ENCODE peak calls at places on chromosome 16, in eight cellular contexts. C, R, Q, T, V, B, F and X are unnamed samples.

GRCh38 chr16:80824623-80825364 is 20.4 kb upstream of the CDYL2 start:
- DNase-seq in C (peak), R (peak), Q (no peak), T (peak), V (peak), B (no peak), F (no peak), X (peak)

GRCh38 chr16:79286646-79287423 is 313.7 kb downstream of the MAF start:
- DNase-seq in C (no peak), R (peak), Q (peak), T (no peak), V (no peak), B (peak), F (no peak), X (no peak)

GRCh38 chr16:15443753-15444152 is 9.4 kb downstream of the BMERB1 start:
- DNase-seq in C (no peak), R (no peak), Q (no peak), T (no peak), V (no peak), B (no peak), F (no peak), X (no peak)

GRCh38 chr16:67016143-67016542 is 12.8 kb upstream of the CBFB start:
- DNase-seq in C (no peak), R (no peak), Q (peak), T (no peak), V (no peak), B (peak), F (no peak), X (no peak)

GRCh38 chr16:85171004-85171808 is 58.9 kb upstream of the CIBAR2 start:
- DNase-seq in C (no peak), R (no peak), Q (no peak), T (no peak), V (no peak), B (no peak), F (no peak), X (no peak)

GRCh38 chr16:69601250-69601649 is 35.5 kb downstream of the NFAT5 start:
- DNase-seq in C (no peak), R (no peak), Q (no peak), T (no peak), V (no peak), B (no peak), F (no peak), X (no peak)

GRCh38 chr16:72905581-72905980 is 142.3 kb downstream of the ZFHX3 start:
- DNase-seq in C (no peak), R (no peak), Q (no peak), T (peak), V (no peak), B (no peak), F (no peak), X (peak)

GRCh38 chr16:69823831-69824563 is 61.9 kb downstream of the WWP2 start:
- DNase-seq in C (no peak), R (peak), Q (no peak), T (peak), V (no peak), B (no peak), F (no peak), X (no peak)

GRCh38 chr16:53198933-53199332 is 144.1 kb downstream of the CHD9 start:
- DNase-seq in C (no peak), R (no peak), Q (no peak), T (no peak), V (no peak), B (no peak), F (no peak), X (no peak)

GRCh38 chr16:62966626-62967025 is 930.4 kb upstream of the CDH8 start:
- DNase-seq in C (no peak), R (no peak), Q (no peak), T (no peak), V (no peak), B (no peak), F (no peak), X (no peak)

GRCh38 chr16:6428861-6429260 is 903.8 kb upstream of the RBFOX1 start:
- DNase-seq in C (no peak), R (no peak), Q (no peak), T (no peak), V (no peak), B (no peak), F (no peak), X (no peak)

GRCh38 chr16:54175169-54175551 is 111.4 kb downstream of the IRX3 start:
- DNase-seq in C (no peak), R (no peak), Q (no peak), T (no peak), V (no peak), B (no peak), F (no peak), X (no peak)

GRCh38 chr16:31243734-31244670 is 15.8 kb upstream of the ITGAM start:
- DNase-seq in C (no peak), R (no peak), Q (no peak), T (no peak), V (no peak), B (no peak), F (no peak), X (no peak)

GRCh38 chr16:53948734-53949430 is 244.9 kb downstream of the FTO start:
- DNase-seq in C (no peak), R (no peak), Q (no peak), T (no peak), V (no peak), B (no peak), F (no peak), X (no peak)

GRCh38 chr16:17467923-17468540 is 2.7 kb downstream of the XYLT1 start:
- DNase-seq in C (peak), R (peak), Q (peak), T (peak), V (peak), B (peak), F (peak), X (peak)

GRCh38 chr16:61872778-61873119 is 163.5 kb downstream of the CDH8 start:
- DNase-seq in C (no peak), R (no peak), Q (no peak), T (no peak), V (no peak), B (no peak), F (no peak), X (no peak)

GRCh38 chr16:27290582-27290981 is 22.0 kb upstream of the NSMCE1 start:
- DNase-seq in C (no peak), R (no peak), Q (no peak), T (no peak), V (no peak), B (no peak), F (no peak), X (peak)

GRCh38 chr16:84045001-84045817 is 2.6 kb upstream of the SLC38A8 start:
- DNase-seq in C (no peak), R (no peak), Q (no peak), T (no peak), V (no peak), B (no peak), F (no peak), X (no peak)
- H3K4me3 ChIP-seq in C (no peak), R (no peak), Q (no peak), T (no peak), V (no peak), B (no peak), F (no peak), X (no peak)

DNA sequence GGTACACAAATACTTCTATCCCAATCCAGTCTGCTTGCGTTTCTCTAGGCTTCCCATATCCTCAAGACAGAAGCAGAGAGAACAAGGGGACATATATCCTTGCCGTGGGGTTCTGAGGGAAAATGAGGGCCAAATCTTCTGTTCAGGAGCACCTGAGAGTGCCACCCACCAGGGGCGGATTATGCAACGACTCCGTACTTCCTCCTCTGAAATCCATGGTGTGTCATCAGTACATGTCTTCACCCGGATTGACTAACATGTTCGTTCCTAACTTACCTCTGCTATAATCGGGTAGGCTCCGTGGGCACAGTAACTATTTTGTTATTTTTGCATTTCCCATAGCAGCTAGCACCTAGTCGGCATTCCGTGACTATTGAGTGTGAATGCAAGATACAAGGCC is 7.8 kb upstream of the ZNF200 start:
- DNase-seq in C (no peak), R (no peak), Q (no peak), T (no peak), V (no peak), B (no peak), F (no peak), X (no peak)
- TF ChIP-seq CTCF in C (no peak), R (no peak), Q (no peak), T (no peak), V (no peak), B (no peak), F (no peak), X (no peak)

GRCh38 chr16:57036945-57037344 is 47.6 kb downstream of the NLRC5 start:
- DNase-seq in C (no peak), R (no peak), Q (no peak), T (no peak), V (no peak), B (no peak), F (no peak), X (no peak)
- H3K4me3 ChIP-seq in C (no peak), R (no peak), Q (no peak), T (no peak), V (no peak), B (no peak), F (no peak), X (no peak)

DNA sequence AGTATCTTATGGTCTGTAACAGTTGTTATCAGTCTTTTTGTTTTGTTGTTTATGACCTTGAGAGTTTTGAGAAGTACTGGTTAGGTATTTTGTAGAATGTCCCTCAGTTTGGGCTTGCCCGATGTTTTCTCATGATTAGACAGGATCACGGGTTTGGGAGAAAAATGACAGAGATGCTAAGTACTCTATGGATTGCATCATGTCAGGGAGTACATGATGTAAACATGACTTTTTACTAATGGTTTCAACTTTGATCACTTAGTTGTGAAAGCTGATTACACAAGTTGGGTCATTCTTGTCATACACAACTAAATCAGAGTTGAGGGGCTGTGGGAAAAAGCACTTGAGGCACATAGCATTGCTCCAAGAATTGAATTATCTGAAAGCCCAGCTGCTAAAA is 94.7 kb upstream of the SIAH1 start:
- DNase-seq in C (no peak), R (no peak), Q (no peak), T (peak), V (no peak), B (no peak), F (no peak), X (peak)
- TF ChIP-seq CTCF in C (no peak), R (no peak), Q (no peak), T (no peak), V (no peak), B (no peak), F (no peak), X (no peak)

GRCh38 chr16:3187798-3188674 is at the start of gene OR1F1:
- DNase-seq in C (peak), R (no peak), Q (no peak), T (peak), V (peak), B (no peak), F (no peak), X (peak)
- H3K4me3 ChIP-seq in C (peak), R (peak), Q (peak), T (peak), V (peak), B (no peak), F (no peak), X (peak)

DNA sequence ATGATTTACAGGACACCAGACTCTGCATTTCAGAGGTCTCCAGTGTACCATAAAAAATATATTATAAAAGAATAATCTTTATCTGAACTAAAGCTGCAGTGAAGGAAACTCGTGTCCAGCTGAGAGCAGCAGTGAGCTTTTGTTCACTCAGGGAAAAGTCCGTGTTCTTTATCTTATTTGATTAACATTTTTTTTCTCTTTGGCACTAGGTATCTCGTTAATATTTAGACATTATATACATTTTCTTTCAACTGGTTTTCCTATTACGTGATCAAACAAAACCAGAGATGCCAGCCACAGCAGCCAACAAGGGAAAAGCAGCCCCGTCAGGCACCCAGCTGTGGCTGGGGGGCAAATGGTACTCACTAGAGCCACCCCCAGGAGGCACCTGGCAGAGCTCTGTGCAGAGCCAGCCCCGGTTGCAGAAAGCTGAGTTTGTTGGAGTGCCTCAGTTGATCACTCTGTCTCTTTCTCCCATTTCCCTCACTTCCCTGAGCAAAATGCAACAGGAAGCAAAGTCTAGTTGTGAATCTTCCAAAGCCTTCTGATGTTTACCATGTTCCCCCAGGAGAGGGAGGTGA is 1.1 kb upstream of the HS3ST4 start:
- DNase-seq in C (no peak), R (no peak), Q (no peak), T (no peak), V (no peak), B (no peak), F (no peak), X (no peak)
- TF ChIP-seq CTCF in C (no peak), R (no peak), Q (no peak), T (no peak), V (no peak), B (no peak), F (no peak), X (no peak)

DNA sequence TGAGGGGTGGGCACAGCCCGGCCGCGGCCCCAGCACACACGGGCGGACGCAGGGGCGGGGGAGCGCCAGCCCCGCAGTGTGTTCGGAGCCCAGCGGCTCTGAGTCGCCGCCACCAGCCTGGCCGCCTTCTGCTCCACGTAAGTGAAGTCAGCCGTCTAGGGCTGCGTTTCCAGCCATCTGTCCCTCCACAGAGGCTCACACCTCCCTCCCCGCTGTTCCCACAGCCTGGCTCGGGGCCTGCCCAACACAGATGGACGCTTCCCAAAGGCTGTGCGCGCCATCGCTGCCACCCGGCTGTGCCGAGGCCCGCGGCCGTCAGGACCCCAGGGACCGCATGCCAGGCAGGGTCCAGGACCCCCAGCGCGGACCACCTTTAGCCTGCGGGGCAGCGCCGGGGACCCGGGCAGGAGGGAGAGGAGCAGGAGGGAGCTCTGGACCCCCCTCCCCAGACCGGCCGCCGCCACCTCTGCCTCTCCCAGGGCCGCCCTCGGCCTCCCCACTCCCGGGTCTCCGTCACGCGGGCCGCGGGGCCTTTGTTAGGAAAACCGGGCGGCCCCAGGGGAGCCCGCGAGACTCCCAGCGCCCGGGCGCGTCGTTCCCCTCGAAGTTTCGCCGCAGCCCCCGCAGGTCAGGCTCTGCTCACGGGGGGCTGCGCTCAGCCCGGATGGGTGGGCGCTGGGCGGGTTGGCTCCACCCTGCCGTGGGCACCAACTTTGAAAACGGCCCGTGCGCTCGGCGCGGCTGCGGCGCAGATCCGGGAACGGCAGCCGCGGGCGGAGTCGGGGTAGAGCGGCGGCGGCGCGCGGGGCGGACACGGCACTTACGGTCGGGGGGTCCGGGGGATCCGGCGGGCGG is 36.6 kb downstream of the CBFA2T3 start:
- DNase-seq in C (peak), R (no peak), Q (no peak), T (no peak), V (peak), B (peak), F (no peak), X (no peak)
- H3K4me3 ChIP-seq in C (peak), R (peak), Q (peak), T (no peak), V (peak), B (peak), F (peak), X (no peak)

GRCh38 chr16:50862818-50863672 is 121.2 kb downstream of the CYLD start:
- DNase-seq in C (no peak), R (no peak), Q (no peak), T (no peak), V (no peak), B (peak), F (no peak), X (no peak)

GRCh38 chr16:50864386-50864785 is 122.5 kb downstream of the CYLD start:
- DNase-seq in C (no peak), R (no peak), Q (no peak), T (no peak), V (no peak), B (no peak), F (no peak), X (no peak)

GRCh38 chr16:50861451-50861850 is 119.6 kb downstream of the CYLD start:
- DNase-seq in C (no peak), R (no peak), Q (no peak), T (no peak), V (no peak), B (no peak), F (no peak), X (no peak)

GRCh38 chr16:50861926-50862325 is 120.0 kb downstream of the CYLD start:
- DNase-seq in C (no peak), R (no peak), Q (no peak), T (peak), V (peak), B (no peak), F (no peak), X (peak)

DNA sequence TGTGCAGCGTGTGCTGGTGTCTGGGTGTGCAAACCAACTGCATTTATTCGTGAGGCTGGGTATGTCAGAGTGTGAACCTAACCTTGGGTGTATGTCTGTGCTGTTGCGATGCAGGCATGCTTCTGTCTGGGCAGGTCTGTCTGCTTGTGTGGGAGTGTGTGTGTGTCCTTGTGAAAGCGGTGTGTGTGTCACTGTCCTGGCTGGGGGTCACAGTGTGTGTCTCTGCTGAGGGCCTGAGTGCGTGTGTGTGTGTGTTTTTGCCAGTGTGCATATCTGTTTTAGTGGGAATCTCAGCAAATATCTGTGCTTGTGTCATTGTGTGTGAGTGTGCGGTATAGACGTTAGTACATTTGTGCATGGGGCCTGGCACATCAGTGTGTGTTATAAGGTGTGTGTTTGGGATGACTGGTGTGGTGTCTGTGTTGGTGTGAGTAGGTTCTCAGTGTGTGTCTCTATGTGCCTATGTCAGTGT is 121.8 kb downstream of the CYLD start:
- DNase-seq in C (no peak), R (no peak), Q (no peak), T (no peak), V (no peak), B (no peak), F (no peak), X (no peak)
- TF ChIP-seq CTCF in C (no peak), R (no peak), Q (no peak), T (no peak), V (no peak), B (no peak), F (no peak), X (no peak)